ENCODE peak calls at places on chromosomes 7 and 10, in six cellular contexts. M, P, E, F, A and H are unnamed samples.

GRCh38 chr10:28211759-28212158 is 91.1 kb downstream of the MPP7 start:
- DNase-seq in P (no peak), E (no peak), A (no peak), M (no peak), F (no peak), H (no peak)

GRCh38 chr7:142873871-142874270 is 11.7 kb downstream of the TRPV6 start:
- DNase-seq in F (no peak), E (no peak), P (no peak), M (no peak), A (no peak), H (no peak)

GRCh38 chr10:90930971-90931841 is 10.3 kb upstream of the ANKRD1 start:
- DNase-seq in E (peak; percentile 58), F (peak; percentile 39), P (no peak), M (peak; percentile 60), A (no peak), H (no peak)

GRCh38 chr7:105776068-105776790 is 100.2 kb downstream of the ATXN7L1 start:
- DNase-seq in F (peak; percentile 47), P (no peak), E (no peak), A (no peak), M (peak; percentile 77), H (no peak)

GRCh38 chr7:157032644-157033482 is 22.4 kb upstream of the MNX1 start:
- DNase-seq in F (no peak), A (no peak), P (no peak), E (no peak), M (no peak), H (no peak)

GRCh38 chr10:78510566-78511323 is 477.1 kb downstream of the RPS24 start:
- DNase-seq in P (no peak), E (no peak), A (peak; percentile 92), F (peak; percentile 27), M (peak; percentile 59), H (no peak)

GRCh38 chr10:123883921-123884320 is 7.7 kb downstream of the CPXM2 start:
- DNase-seq in A (no peak), F (no peak), M (no peak), P (no peak), E (no peak), H (no peak)

GRCh38 chr10:43035785-43036184 is 41.1 kb upstream of the RET start:
- DNase-seq in P (no peak), F (peak; percentile 27), E (no peak), A (peak; percentile 78), M (no peak), H (no peak)

GRCh38 chr10:61901829-61902447 is 439 bp downstream of the ARID5B start:
- DNase-seq in A (no peak), F (no peak), P (no peak), M (no peak), E (no peak), H (no peak)

GRCh38 chr7:48365010-48365409 is 193.8 kb downstream of the ABCA13 start:
- DNase-seq in P (no peak), E (no peak), A (no peak), F (no peak), M (no peak), H (no peak)

GRCh38 chr7:41792099-41792498 is 89.2 kb upstream of the INHBA start:
- DNase-seq in P (no peak), A (no peak), E (no peak), M (no peak), F (no peak), H (no peak)

GRCh38 chr7:14639801-14640200 is 262.8 kb downstream of the DGKB start:
- DNase-seq in F (no peak), P (no peak), A (no peak), E (no peak), M (no peak), H (no peak)

GRCh38 chr10:98516352-98516751 is 69.6 kb upstream of the HPS1 start:
- DNase-seq in E (no peak), P (no peak), A (no peak), M (no peak), F (no peak), H (no peak)

GRCh38 chr7:166370-167060 is 25.9 kb upstream of the FAM20C start:
- DNase-seq in F (no peak), A (no peak), P (peak; percentile 13), E (no peak), M (no peak), H (no peak)

GRCh38 chr10:129517680-129518057 is 50.6 kb downstream of the MGMT start:
- DNase-seq in M (no peak), A (no peak), P (no peak), F (no peak), E (no peak), H (no peak)

GRCh38 chr7:138898255-138898654 is 82.9 kb downstream of the KIAA1549 start:
- DNase-seq in F (no peak), E (no peak), M (no peak), A (no peak), P (no peak), H (no peak)

GRCh38 chr10:46540412-46541016 is 15.9 kb downstream of the GPRIN2 start:
- DNase-seq in F (no peak), A (no peak), P (peak; percentile 17), E (no peak), M (peak; percentile 18), H (no peak)

GRCh38 chr10:92240289-92241157 is 50.4 kb downstream of the CPEB3 start:
- DNase-seq in M (peak; percentile 60), F (peak; percentile 70), E (no peak), A (no peak), P (peak; percentile 50), H (peak; percentile 82)

GRCh38 chr10:132330486-132330833 is 1.5 kb upstream of the LRRC27 start:
- DNase-seq in P (no peak), F (no peak), E (no peak), A (no peak), M (no peak), H (no peak)
- H3K4me1 ChIP-seq in P (no peaks in the 10 kb centered on the region), F (peaks cover 7% of the 10 kb centered on the region), E (peaks cover 48% of the 10 kb centered on the region), A (peaks cover 27% of the 10 kb centered on the region), M (peaks cover 13% of the 10 kb centered on the region), H (no peaks in the 10 kb centered on the region)

GRCh38 chr10:7365029-7365750 is 45.6 kb downstream of the SFMBT2 start:
- DNase-seq in E (no peak), P (no peak), M (no peak), F (no peak), A (no peak), H (no peak)

GRCh38 chr10:7359954-7360353 is 50.9 kb downstream of the SFMBT2 start:
- DNase-seq in P (no peak), E (no peak), F (no peak), A (no peak), M (no peak), H (no peak)

GRCh38 chr10:7362451-7362850 is 48.4 kb downstream of the SFMBT2 start:
- DNase-seq in M (no peak), F (no peak), A (no peak), P (no peak), E (no peak), H (no peak)

GRCh38 chr10:7364474-7364873 is 46.4 kb downstream of the SFMBT2 start:
- DNase-seq in P (no peak), A (no peak), M (no peak), E (no peak), F (no peak), H (no peak)

GRCh38 chr10:7363700-7364099 is 47.1 kb downstream of the SFMBT2 start:
- DNase-seq in P (no peak), E (no peak), M (no peak), A (no peak), F (no peak), H (no peak)
- H3K9me3 ChIP-seq in P (no peaks in the 10 kb centered on the region), E (peaks cover 5% of the 10 kb centered on the region), M (no peaks in the 10 kb centered on the region), A (no peaks in the 10 kb centered on the region), F (peaks cover 4% of the 10 kb centered on the region), H (no peaks in the 10 kb centered on the region)

GRCh38 chr7:116386674-116387073 is 112.9 kb upstream of the CAV2 start:
- DNase-seq in F (no peak), M (no peak), E (no peak), P (no peak), A (no peak), H (no peak)

GRCh38 chr7:116380030-116380429 is 119.5 kb upstream of the CAV2 start:
- DNase-seq in E (no peak), M (no peak), F (no peak), P (no peak), A (no peak), H (no peak)

GRCh38 chr7:116382375-116382774 is 117.2 kb upstream of the CAV2 start:
- DNase-seq in A (no peak), M (no peak), E (no peak), F (no peak), P (no peak), H (no peak)

GRCh38 chr7:116384936-116385635 is 114.5 kb upstream of the CAV2 start:
- DNase-seq in A (no peak), P (no peak), E (no peak), F (no peak), M (no peak), H (no peak)
- H3K4me1 ChIP-seq in A (peaks cover 4% of the 10 kb centered on the region), P (no peaks in the 10 kb centered on the region), E (peaks cover 7% of the 10 kb centered on the region), F (no peaks in the 10 kb centered on the region), M (no peaks in the 10 kb centered on the region), H (no peaks in the 10 kb centered on the region)

GRCh38 chr7:91974066-91974465 is 33.4 kb downstream of the AKAP9 start:
- DNase-seq in E (no peak), F (no peak), A (no peak), M (no peak), P (no peak), H (no peak)

GRCh38 chr7:91976743-91977142 is 36.1 kb downstream of the AKAP9 start:
- DNase-seq in M (no peak), E (no peak), P (no peak), A (no peak), F (no peak), H (no peak)

GRCh38 chr7:91973632-91974031 is 33.0 kb downstream of the AKAP9 start:
- DNase-seq in P (no peak), M (no peak), E (no peak), A (no peak), F (no peak), H (no peak)

GRCh38 chr7:91979590-91979989 is 38.9 kb downstream of the AKAP9 start:
- DNase-seq in A (no peak), M (no peak), P (no peak), F (no peak), E (no peak), H (no peak)
- H3K9me3 ChIP-seq in A (no peaks in the 10 kb centered on the region), M (no peaks in the 10 kb centered on the region), P (no peaks in the 10 kb centered on the region), F (no peaks in the 10 kb centered on the region), E (peaks cover 5% of the 10 kb centered on the region), H (no peaks in the 10 kb centered on the region)

GRCh38 chr7:6392712-6393666 is 54.8 kb downstream of the DAGLB start:
- DNase-seq in P (peak; percentile 53), A (no peak), F (peak; percentile 90), E (peak; percentile 66), M (peak; percentile 85), H (peak; percentile 49)
- H3K4me1 ChIP-seq in P (no peaks in the 10 kb centered on the region), A (peaks cover 63% of the 10 kb centered on the region), F (peaks cover 20% of the 10 kb centered on the region), E (peaks cover 96% of the 10 kb centered on the region), M (peaks cover 31% of the 10 kb centered on the region), H (no peaks in the 10 kb centered on the region)